ENCODE peak calls at places on chromosome 4, in ten cellular contexts. One of them, this sample, is unnamed.

GRCh38 chr4:157775971-157776370 is 396.9 kb downstream of the GASK1B start:
- DNase-seq in body of pancreas: no peak
- DNase-seq in endothelial cell of umbilical vein: no peak
- DNase-seq in foreskin fibroblast: no peak
- DNase-seq in keratinocyte: no peak
- DNase-seq in adrenal gland: no peak
- DNase-seq in AG04450: no peak
- DNase-seq in nephron progenitor cell: no peak
- DNase-seq in transverse colon: no peak
- DNase-seq in ascending aorta: no peak
- DNase-seq in this sample: no peak

GRCh38 chr4:7158991-7159390 is 33.3 kb upstream of the SORCS2 start:
- DNase-seq in body of pancreas: no peak
- DNase-seq in endothelial cell of umbilical vein: no peak
- DNase-seq in foreskin fibroblast: no peak
- DNase-seq in keratinocyte: no peak
- DNase-seq in adrenal gland: no peak
- DNase-seq in AG04450: no peak
- DNase-seq in nephron progenitor cell: no peak
- DNase-seq in transverse colon: no peak
- DNase-seq in ascending aorta: no peak
- DNase-seq in this sample: no peak

GRCh38 chr4:161929966-161930365 is 233.8 kb downstream of the FSTL5 start:
- DNase-seq in body of pancreas: no peak
- DNase-seq in endothelial cell of umbilical vein: peak
- DNase-seq in foreskin fibroblast: peak
- DNase-seq in keratinocyte: no peak
- DNase-seq in adrenal gland: no peak
- DNase-seq in AG04450: no peak
- DNase-seq in nephron progenitor cell: no peak
- DNase-seq in transverse colon: no peak
- DNase-seq in ascending aorta: no peak
- DNase-seq in this sample: no peak

GRCh38 chr4:7430368-7430964 is 4.3 kb downstream of the PSAPL1 start:
- DNase-seq in body of pancreas: peak
- DNase-seq in endothelial cell of umbilical vein: no peak
- DNase-seq in foreskin fibroblast: no peak
- DNase-seq in keratinocyte: peak
- DNase-seq in adrenal gland: no peak
- DNase-seq in AG04450: no peak
- DNase-seq in nephron progenitor cell: no peak
- DNase-seq in transverse colon: no peak
- DNase-seq in ascending aorta: no peak
- DNase-seq in this sample: peak

GRCh38 chr4:78059524-78059889 is 2.4 kb downstream of the FRAS1 start:
- DNase-seq in body of pancreas: peak
- DNase-seq in endothelial cell of umbilical vein: peak
- DNase-seq in foreskin fibroblast: peak
- DNase-seq in keratinocyte: peak
- DNase-seq in adrenal gland: peak
- DNase-seq in AG04450: no peak
- DNase-seq in nephron progenitor cell: peak
- DNase-seq in transverse colon: peak
- DNase-seq in ascending aorta: no peak
- DNase-seq in this sample: peak

GRCh38 chr4:174357321-174357720 is 73.6 kb downstream of the CEP44 start:
- DNase-seq in body of pancreas: no peak
- DNase-seq in endothelial cell of umbilical vein: no peak
- DNase-seq in foreskin fibroblast: no peak
- DNase-seq in keratinocyte: no peak
- DNase-seq in adrenal gland: no peak
- DNase-seq in AG04450: no peak
- DNase-seq in nephron progenitor cell: no peak
- DNase-seq in transverse colon: no peak
- DNase-seq in ascending aorta: no peak
- DNase-seq in this sample: no peak

GRCh38 chr4:34108456-34108855 is 2135.9 kb downstream of the ARAP2 start:
- DNase-seq in body of pancreas: no peak
- DNase-seq in endothelial cell of umbilical vein: no peak
- DNase-seq in foreskin fibroblast: peak
- DNase-seq in keratinocyte: no peak
- DNase-seq in adrenal gland: no peak
- DNase-seq in AG04450: no peak
- DNase-seq in nephron progenitor cell: no peak
- DNase-seq in transverse colon: no peak
- DNase-seq in ascending aorta: no peak
- DNase-seq in this sample: no peak

GRCh38 chr4:84985952-84986351 is 19.5 kb upstream of the WDFY3 start:
- DNase-seq in body of pancreas: no peak
- DNase-seq in endothelial cell of umbilical vein: no peak
- DNase-seq in foreskin fibroblast: peak
- DNase-seq in keratinocyte: peak
- DNase-seq in adrenal gland: no peak
- DNase-seq in AG04450: no peak
- DNase-seq in nephron progenitor cell: no peak
- DNase-seq in transverse colon: no peak
- DNase-seq in ascending aorta: no peak
- DNase-seq in this sample: no peak

GRCh38 chr4:124431663-124432192 is 280.8 kb downstream of the ANKRD50 start:
- DNase-seq in body of pancreas: no peak
- DNase-seq in endothelial cell of umbilical vein: peak
- DNase-seq in foreskin fibroblast: no peak
- DNase-seq in keratinocyte: no peak
- DNase-seq in adrenal gland: no peak
- DNase-seq in AG04450: no peak
- DNase-seq in nephron progenitor cell: no peak
- DNase-seq in transverse colon: no peak
- DNase-seq in ascending aorta: no peak
- DNase-seq in this sample: no peak

GRCh38 chr4:5888706-5889696 is 3.9 kb downstream of the CRMP1 start:
- DNase-seq in body of pancreas: no peak
- DNase-seq in endothelial cell of umbilical vein: no peak
- DNase-seq in foreskin fibroblast: no peak
- DNase-seq in keratinocyte: no peak
- DNase-seq in adrenal gland: no peak
- DNase-seq in AG04450: no peak
- DNase-seq in nephron progenitor cell: no peak
- DNase-seq in transverse colon: no peak
- DNase-seq in ascending aorta: no peak
- DNase-seq in this sample: no peak

GRCh38 chr4:114368751-114369150 is 229.9 kb upstream of the UGT8 start:
- DNase-seq in body of pancreas: no peak
- DNase-seq in endothelial cell of umbilical vein: no peak
- DNase-seq in foreskin fibroblast: peak
- DNase-seq in keratinocyte: no peak
- DNase-seq in adrenal gland: no peak
- DNase-seq in AG04450: no peak
- DNase-seq in nephron progenitor cell: no peak
- DNase-seq in transverse colon: no peak
- DNase-seq in ascending aorta: no peak
- DNase-seq in this sample: no peak

GRCh38 chr4:18508801-18509200 is 487.2 kb upstream of the LCORL start:
- DNase-seq in body of pancreas: no peak
- DNase-seq in endothelial cell of umbilical vein: no peak
- DNase-seq in foreskin fibroblast: no peak
- DNase-seq in keratinocyte: no peak
- DNase-seq in adrenal gland: no peak
- DNase-seq in AG04450: no peak
- DNase-seq in nephron progenitor cell: no peak
- DNase-seq in transverse colon: no peak
- DNase-seq in ascending aorta: no peak
- DNase-seq in this sample: no peak

GRCh38 chr4:107757860-107758476 is 37.9 kb upstream of the PAPSS1 start:
- DNase-seq in body of pancreas: no peak
- DNase-seq in endothelial cell of umbilical vein: peak
- DNase-seq in foreskin fibroblast: no peak
- DNase-seq in keratinocyte: no peak
- DNase-seq in adrenal gland: no peak
- DNase-seq in AG04450: peak
- DNase-seq in nephron progenitor cell: no peak
- DNase-seq in transverse colon: no peak
- DNase-seq in ascending aorta: no peak
- DNase-seq in this sample: no peak

GRCh38 chr4:125360727-125361126 is 46.0 kb downstream of the FAT4 start:
- DNase-seq in body of pancreas: no peak
- DNase-seq in endothelial cell of umbilical vein: no peak
- DNase-seq in foreskin fibroblast: no peak
- DNase-seq in keratinocyte: no peak
- DNase-seq in adrenal gland: no peak
- DNase-seq in AG04450: no peak
- DNase-seq in nephron progenitor cell: no peak
- DNase-seq in transverse colon: no peak
- DNase-seq in ascending aorta: no peak
- DNase-seq in this sample: no peak

GRCh38 chr4:8515316-8516060 is 64.7 kb upstream of the GPR78 start:
- DNase-seq in body of pancreas: no peak
- DNase-seq in endothelial cell of umbilical vein: no peak
- DNase-seq in foreskin fibroblast: peak
- DNase-seq in keratinocyte: no peak
- DNase-seq in adrenal gland: no peak
- DNase-seq in AG04450: no peak
- DNase-seq in nephron progenitor cell: no peak
- DNase-seq in transverse colon: no peak
- DNase-seq in ascending aorta: no peak
- DNase-seq in this sample: no peak

GRCh38 chr4:20773144-20773997 is 73.1 kb downstream of the PACRGL start:
- DNase-seq in body of pancreas: peak
- DNase-seq in endothelial cell of umbilical vein: peak
- DNase-seq in foreskin fibroblast: peak
- DNase-seq in keratinocyte: no peak
- DNase-seq in adrenal gland: peak
- DNase-seq in AG04450: peak
- DNase-seq in nephron progenitor cell: peak
- DNase-seq in transverse colon: peak
- DNase-seq in ascending aorta: no peak
- DNase-seq in this sample: peak

GRCh38 chr4:3713817-3714641 is 52.2 kb upstream of the ADRA2C start:
- DNase-seq in body of pancreas: no peak
- DNase-seq in endothelial cell of umbilical vein: no peak
- DNase-seq in foreskin fibroblast: no peak
- DNase-seq in keratinocyte: no peak
- DNase-seq in adrenal gland: no peak
- DNase-seq in AG04450: no peak
- DNase-seq in nephron progenitor cell: no peak
- DNase-seq in transverse colon: no peak
- DNase-seq in ascending aorta: no peak
- DNase-seq in this sample: no peak

DNA sequence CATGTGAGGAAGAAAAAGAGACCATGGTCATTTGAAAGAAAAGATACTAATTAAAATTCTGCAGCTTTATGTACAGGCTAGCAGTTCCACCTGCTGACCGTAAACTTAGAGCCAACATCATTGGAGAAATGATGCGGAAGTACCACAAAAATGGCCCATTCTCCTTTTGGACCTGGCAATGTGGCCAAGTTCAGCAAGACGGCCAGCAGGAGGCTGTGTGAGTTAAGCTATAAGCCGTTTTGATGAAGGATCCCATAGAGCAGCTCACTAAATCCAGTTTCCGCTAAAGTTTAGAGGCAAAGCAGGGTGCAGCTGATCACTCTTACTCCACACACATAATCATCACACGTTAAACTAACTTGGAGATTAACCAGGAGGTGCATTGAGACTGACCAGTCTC is 133.8 kb downstream of the LDB2 start:
- DNase-seq in body of pancreas: no peak
- DNase-seq in endothelial cell of umbilical vein: peak
- DNase-seq in foreskin fibroblast: no peak
- DNase-seq in keratinocyte: no peak
- DNase-seq in adrenal gland: no peak
- DNase-seq in AG04450: no peak
- DNase-seq in nephron progenitor cell: no peak
- DNase-seq in transverse colon: no peak
- DNase-seq in ascending aorta: no peak
- DNase-seq in this sample: no peak
- TF ChIP-seq CTCF in body of pancreas: no peak
- TF ChIP-seq CTCF in endothelial cell of umbilical vein: peak
- TF ChIP-seq CTCF in foreskin fibroblast: peak
- TF ChIP-seq CTCF in keratinocyte: no peak
- TF ChIP-seq CTCF in adrenal gland: no peak
- TF ChIP-seq CTCF in AG04450: peak
- TF ChIP-seq CTCF in nephron progenitor cell: peak
- TF ChIP-seq CTCF in transverse colon: no peak
- TF ChIP-seq CTCF in ascending aorta: no peak
- TF ChIP-seq CTCF in this sample: no peak

GRCh38 chr4:150217192-150217591 is 138.9 kb downstream of the DCLK2 start:
- DNase-seq in body of pancreas: peak
- DNase-seq in endothelial cell of umbilical vein: peak
- DNase-seq in foreskin fibroblast: peak
- DNase-seq in keratinocyte: no peak
- DNase-seq in adrenal gland: no peak
- DNase-seq in AG04450: no peak
- DNase-seq in nephron progenitor cell: no peak
- DNase-seq in transverse colon: no peak
- DNase-seq in ascending aorta: no peak
- DNase-seq in this sample: no peak
- TF ChIP-seq CTCF in body of pancreas: no peak
- TF ChIP-seq CTCF in endothelial cell of umbilical vein: no peak
- TF ChIP-seq CTCF in foreskin fibroblast: peak
- TF ChIP-seq CTCF in keratinocyte: peak
- TF ChIP-seq CTCF in adrenal gland: no peak
- TF ChIP-seq CTCF in AG04450: peak
- TF ChIP-seq CTCF in nephron progenitor cell: no peak
- TF ChIP-seq CTCF in transverse colon: no peak
- TF ChIP-seq CTCF in ascending aorta: peak
- TF ChIP-seq CTCF in this sample: no peak

GRCh38 chr4:21882050-21882839 is 66.3 kb downstream of the KCNIP4 start:
- DNase-seq in body of pancreas: no peak
- DNase-seq in endothelial cell of umbilical vein: no peak
- DNase-seq in foreskin fibroblast: peak
- DNase-seq in keratinocyte: no peak
- DNase-seq in adrenal gland: no peak
- DNase-seq in AG04450: no peak
- DNase-seq in nephron progenitor cell: no peak
- DNase-seq in transverse colon: no peak
- DNase-seq in ascending aorta: no peak
- DNase-seq in this sample: no peak

GRCh38 chr4:21884615-21885014 is 64.0 kb downstream of the KCNIP4 start:
- DNase-seq in body of pancreas: no peak
- DNase-seq in endothelial cell of umbilical vein: no peak
- DNase-seq in foreskin fibroblast: no peak
- DNase-seq in keratinocyte: no peak
- DNase-seq in adrenal gland: no peak
- DNase-seq in AG04450: no peak
- DNase-seq in nephron progenitor cell: no peak
- DNase-seq in transverse colon: no peak
- DNase-seq in ascending aorta: no peak
- DNase-seq in this sample: no peak

GRCh38 chr4:21879187-21879586 is 69.4 kb downstream of the KCNIP4 start:
- DNase-seq in body of pancreas: no peak
- DNase-seq in endothelial cell of umbilical vein: peak
- DNase-seq in foreskin fibroblast: peak
- DNase-seq in keratinocyte: no peak
- DNase-seq in adrenal gland: no peak
- DNase-seq in AG04450: no peak
- DNase-seq in nephron progenitor cell: no peak
- DNase-seq in transverse colon: no peak
- DNase-seq in ascending aorta: no peak
- DNase-seq in this sample: peak
- TF ChIP-seq CTCF in body of pancreas: no peak
- TF ChIP-seq CTCF in endothelial cell of umbilical vein: peak
- TF ChIP-seq CTCF in foreskin fibroblast: no peak
- TF ChIP-seq CTCF in keratinocyte: no peak
- TF ChIP-seq CTCF in adrenal gland: no peak
- TF ChIP-seq CTCF in AG04450: peak
- TF ChIP-seq CTCF in nephron progenitor cell: no peak
- TF ChIP-seq CTCF in transverse colon: no peak
- TF ChIP-seq CTCF in ascending aorta: no peak
- TF ChIP-seq CTCF in this sample: no peak

GRCh38 chr4:1500231-1500965 is 94.2 kb upstream of the NKX1-1 start:
- DNase-seq in body of pancreas: peak
- DNase-seq in endothelial cell of umbilical vein: no peak
- DNase-seq in foreskin fibroblast: no peak
- DNase-seq in keratinocyte: no peak
- DNase-seq in adrenal gland: no peak
- DNase-seq in AG04450: no peak
- DNase-seq in nephron progenitor cell: no peak
- DNase-seq in transverse colon: no peak
- DNase-seq in ascending aorta: no peak
- DNase-seq in this sample: no peak
- TF ChIP-seq CTCF in body of pancreas: no peak
- TF ChIP-seq CTCF in endothelial cell of umbilical vein: no peak
- TF ChIP-seq CTCF in foreskin fibroblast: no peak
- TF ChIP-seq CTCF in keratinocyte: no peak
- TF ChIP-seq CTCF in adrenal gland: no peak
- TF ChIP-seq CTCF in AG04450: no peak
- TF ChIP-seq CTCF in nephron progenitor cell: no peak
- TF ChIP-seq CTCF in transverse colon: no peak
- TF ChIP-seq CTCF in ascending aorta: no peak
- TF ChIP-seq CTCF in this sample: no peak

This sample was measured in Calu3.